ENCODE peak calls at places on chromosomes 11 and 22, in nine cellular contexts. B, P, I, Q, E, M, K, H and A are unnamed samples.

GRCh38 chr11:118914178-118914918 is 11.4 kb downstream of the BCL9L start:
- DNase-seq in I (no peak), Q (no peak), B (peak), H (peak), E (peak), K (no peak), M (peak), P (peak), A (no peak)

GRCh38 chr11:129237880-129238638 is 45.9 kb upstream of the ARHGAP32 start:
- DNase-seq in M (no peak), P (no peak), H (no peak), I (no peak), K (no peak), E (no peak), Q (no peak), B (no peak), A (no peak)

GRCh38 chr11:66477256-66478201 is 2.7 kb upstream of the DPP3 start:
- DNase-seq in P (no peak), I (no peak), K (no peak), M (no peak), B (no peak), Q (no peak), E (no peak), H (no peak), A (no peak)

GRCh38 chr22:21759631-21760030 is 24.0 kb upstream of the YPEL1 start:
- DNase-seq in K (no peak), I (no peak), P (no peak), H (no peak), M (no peak), Q (no peak), B (peak), E (no peak), A (no peak)

GRCh38 chr11:419248-420005 is 4.6 kb upstream of the SIGIRR start:
- DNase-seq in B (no peak), H (no peak), M (no peak), I (peak), K (no peak), Q (no peak), E (no peak), P (no peak), A (no peak)

GRCh38 chr11:74681686-74682651 is 49.3 kb downstream of the CHRDL2 start:
- DNase-seq in Q (peak), B (peak), E (no peak), K (no peak), I (peak), M (peak), H (no peak), P (no peak), A (no peak)

GRCh38 chr11:2718817-2719438 is 19.1 kb upstream of the KCNQ1OT1 start:
- DNase-seq in I (no peak), P (no peak), Q (no peak), K (no peak), M (no peak), H (no peak), B (no peak), E (no peak), A (no peak)

GRCh38 chr11:94767701-94768601 is at the start of gene AMOTL1:
- DNase-seq in H (peak), P (peak), I (peak), E (peak), M (peak), Q (peak), K (peak), B (peak), A (peak)

GRCh38 chr11:74072721-74073120 is 63.8 kb upstream of the UCP3 start:
- DNase-seq in I (no peak), M (no peak), Q (no peak), H (no peak), K (no peak), P (no peak), B (no peak), E (no peak), A (no peak)

GRCh38 chr11:74755395-74755995 is 6.8 kb downstream of the RNF169 start:
- DNase-seq in P (no peak), E (no peak), K (no peak), B (no peak), Q (no peak), I (no peak), M (no peak), H (no peak), A (no peak)

GRCh38 chr11:94958118-94958517 is 15.2 kb downstream of the CWC15 start:
- DNase-seq in Q (peak), K (no peak), P (no peak), I (no peak), H (peak), E (peak), M (no peak), B (no peak), A (no peak)

GRCh38 chr22:38203855-38204497 is 2.2 kb downstream of the MAFF start:
- DNase-seq in M (no peak), B (no peak), K (no peak), Q (peak), E (no peak), P (no peak), I (no peak), H (no peak), A (no peak)

GRCh38 chr11:33779849-33780528 is 5.7 kb upstream of the FBXO3 start:
- DNase-seq in H (peak), I (no peak), P (peak), E (peak), B (no peak), Q (peak), M (no peak), K (no peak), A (no peak)

GRCh38 chr11:67463680-67464410 is 5.2 kb downstream of the TMEM134 start:
- DNase-seq in M (peak), K (no peak), H (no peak), P (no peak), E (no peak), I (no peak), Q (no peak), B (no peak), A (no peak)

GRCh38 chr11:11798586-11799438 is 43.0 kb upstream of the USP47 start:
- DNase-seq in P (peak), B (peak), Q (peak), H (peak), E (peak), M (peak), K (no peak), I (peak), A (no peak)
- TF ChIP-seq CTCF in P (peak), B (peak), Q (peak), H (peak), E (peak), M (peak), K (peak), I (peak), A (peak)

DNA sequence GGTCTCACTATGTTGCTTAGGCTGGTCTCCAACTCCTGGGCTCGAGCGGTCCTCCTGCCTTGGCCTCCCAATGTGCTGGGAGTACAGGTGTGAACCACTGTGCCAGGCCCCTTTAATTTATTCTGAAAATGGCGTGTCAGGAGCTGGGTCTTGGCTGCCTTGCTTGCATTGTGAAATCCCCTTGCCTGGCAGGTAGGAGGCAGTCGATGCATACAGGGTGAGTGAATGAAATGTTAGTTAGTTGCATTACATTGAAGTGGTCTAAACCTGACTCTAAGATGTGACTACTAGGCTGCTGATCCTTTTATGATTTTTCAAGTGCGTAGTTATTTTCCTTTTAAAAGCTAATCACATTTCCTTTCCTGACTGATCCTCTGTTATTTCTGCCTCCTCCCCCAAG is 42.9 kb downstream of the PARVB start:
- DNase-seq in E (no peak), Q (no peak), B (no peak), P (no peak), H (no peak), K (no peak), M (no peak), I (no peak), A (no peak)
- TF ChIP-seq CTCF in E (no peak), Q (no peak), B (no peak), P (no peak), H (no peak), K (no peak), M (no peak), I (no peak), A (no peak)

GRCh38 chr11:17067417-17067816 is 10.1 kb downstream of the RPS13 start:
- DNase-seq in P (no peak), B (no peak), M (no peak), H (no peak), E (no peak), Q (no peak), K (no peak), I (no peak), A (no peak)

GRCh38 chr11:17066691-17067090 is 10.8 kb downstream of the RPS13 start:
- DNase-seq in I (no peak), H (no peak), P (no peak), M (no peak), B (peak), K (no peak), Q (no peak), E (no peak), A (no peak)

DNA sequence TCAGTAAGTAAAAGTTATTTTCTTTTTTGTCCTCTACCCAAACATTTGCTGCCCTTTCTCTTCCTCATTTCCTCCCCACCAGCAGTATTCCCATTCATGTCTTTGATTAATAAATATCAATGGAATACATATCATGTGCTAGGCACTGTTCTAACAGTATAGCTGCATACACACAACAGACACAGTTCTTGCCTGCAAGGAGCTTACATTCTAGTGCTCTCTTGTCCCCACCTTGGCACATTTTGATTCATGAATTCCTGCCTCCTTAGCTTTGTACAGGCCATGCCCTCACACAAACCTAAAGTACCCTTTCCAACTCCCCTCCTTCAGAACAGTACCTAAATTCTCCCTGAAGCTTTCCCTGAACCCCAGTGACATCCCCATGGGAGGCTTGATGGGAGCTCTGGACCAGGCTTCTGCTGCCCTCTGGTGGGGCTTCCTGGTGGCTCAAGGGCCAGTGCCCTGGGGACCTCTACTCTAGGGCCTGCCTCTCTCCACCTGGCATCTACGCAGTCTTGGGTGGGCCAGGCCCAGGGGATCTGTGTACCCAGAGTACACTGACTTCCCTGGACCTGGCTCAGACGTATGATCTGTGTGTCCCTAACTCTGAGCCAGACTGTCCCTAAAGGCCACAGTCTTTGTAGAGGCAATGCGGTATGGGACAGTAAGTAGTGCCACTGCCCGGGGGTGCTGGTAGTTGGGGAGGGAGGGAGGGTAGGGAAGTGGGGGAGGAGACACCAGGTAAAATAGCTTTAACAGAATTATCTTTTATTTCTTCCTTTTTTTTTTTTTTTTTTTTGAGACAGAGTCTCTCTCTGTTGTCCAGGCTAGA is 14.1 kb downstream of the RPS13 start:
- DNase-seq in H (peak), M (peak), Q (peak), B (peak), K (no peak), E (peak), P (peak), I (peak), A (no peak)
- TF ChIP-seq CTCF in H (peak), M (peak), Q (peak), B (peak), K (peak), E (peak), P (peak), I (peak), A (peak)

GRCh38 chr22:45262195-45262930 is 21.7 kb upstream of the KIAA0930 start:
- DNase-seq in B (no peak), P (no peak), M (no peak), E (no peak), I (no peak), H (no peak), K (no peak), Q (no peak), A (no peak)
- TF ChIP-seq CTCF in B (no peak), P (no peak), M (no peak), E (no peak), I (no peak), H (no peak), K (no peak), Q (no peak), A (no peak)